ENCODE peak calls at places on chromosomes 4 and X, in seven cellular contexts. One of them, this sample, is unnamed. For H3K4me1, the result is how much of the 10 kb centered on the place peaks cover.

GRCh38 chrX:40171513-40172168 is 73.9 kb upstream of the BCOR start:
- DNase-seq in breast epithelium: no peak
- DNase-seq in Peyer's patch: no peak
- DNase-seq in PC-9: no peak
- DNase-seq in fibroblast of lung: no peak
- DNase-seq in CD8-positive, alpha-beta memory T cell: peak
- DNase-seq in mammary epithelial cell: no peak
- DNase-seq in this sample: no peak

GRCh38 chrX:84046403-84046984 is 141.5 kb downstream of the RPS6KA6 start:
- DNase-seq in breast epithelium: no peak
- DNase-seq in Peyer's patch: no peak
- DNase-seq in PC-9: no peak
- DNase-seq in fibroblast of lung: peak
- DNase-seq in CD8-positive, alpha-beta memory T cell: no peak
- DNase-seq in mammary epithelial cell: peak
- DNase-seq in this sample: no peak

GRCh38 chr4:11404431-11404830 is 24.3 kb downstream of the HS3ST1 start:
- DNase-seq in breast epithelium: no peak
- DNase-seq in Peyer's patch: no peak
- DNase-seq in PC-9: no peak
- DNase-seq in fibroblast of lung: no peak
- DNase-seq in CD8-positive, alpha-beta memory T cell: no peak
- DNase-seq in mammary epithelial cell: peak
- DNase-seq in this sample: no peak

GRCh38 chr4:140925417-140925816 is 169.2 kb upstream of the TBC1D9 start:
- DNase-seq in breast epithelium: no peak
- DNase-seq in Peyer's patch: no peak
- DNase-seq in PC-9: no peak
- DNase-seq in fibroblast of lung: no peak
- DNase-seq in CD8-positive, alpha-beta memory T cell: no peak
- DNase-seq in mammary epithelial cell: no peak
- DNase-seq in this sample: no peak

GRCh38 chr4:145299380-145300076 is 119.1 kb upstream of the OTUD4 start:
- DNase-seq in breast epithelium: no peak
- DNase-seq in Peyer's patch: no peak
- DNase-seq in PC-9: no peak
- DNase-seq in fibroblast of lung: peak
- DNase-seq in CD8-positive, alpha-beta memory T cell: no peak
- DNase-seq in mammary epithelial cell: peak
- DNase-seq in this sample: no peak

GRCh38 chr4:74531952-74532794 is 87.2 kb downstream of the AREG start:
- DNase-seq in breast epithelium: no peak
- DNase-seq in Peyer's patch: no peak
- DNase-seq in PC-9: no peak
- DNase-seq in fibroblast of lung: peak
- DNase-seq in CD8-positive, alpha-beta memory T cell: no peak
- DNase-seq in mammary epithelial cell: peak
- DNase-seq in this sample: no peak

GRCh38 chrX:46577116-46578005 is 3.8 kb downstream of the CHST7 start:
- DNase-seq in breast epithelium: no peak
- DNase-seq in Peyer's patch: no peak
- DNase-seq in PC-9: no peak
- DNase-seq in fibroblast of lung: no peak
- DNase-seq in CD8-positive, alpha-beta memory T cell: no peak
- DNase-seq in mammary epithelial cell: peak
- DNase-seq in this sample: no peak

GRCh38 chr4:145670422-145670821 is 9.5 kb upstream of the C4orf51 start:
- DNase-seq in breast epithelium: no peak
- DNase-seq in Peyer's patch: no peak
- DNase-seq in PC-9: no peak
- DNase-seq in fibroblast of lung: no peak
- DNase-seq in CD8-positive, alpha-beta memory T cell: no peak
- DNase-seq in mammary epithelial cell: no peak
- DNase-seq in this sample: no peak

GRCh38 chr4:42412251-42412650 is 15.0 kb downstream of the SHISA3 start:
- DNase-seq in breast epithelium: no peak
- DNase-seq in Peyer's patch: no peak
- DNase-seq in PC-9: peak
- DNase-seq in fibroblast of lung: peak
- DNase-seq in CD8-positive, alpha-beta memory T cell: no peak
- DNase-seq in mammary epithelial cell: no peak
- DNase-seq in this sample: no peak

GRCh38 chrX:134764202-134764785 is 106.0 kb upstream of the PLAC1 start:
- DNase-seq in breast epithelium: no peak
- DNase-seq in Peyer's patch: no peak
- DNase-seq in PC-9: peak
- DNase-seq in fibroblast of lung: peak
- DNase-seq in CD8-positive, alpha-beta memory T cell: no peak
- DNase-seq in mammary epithelial cell: peak
- DNase-seq in this sample: no peak

GRCh38 chr4:22129454-22130075 is 181.0 kb upstream of the KCNIP4 start:
- DNase-seq in breast epithelium: no peak
- DNase-seq in Peyer's patch: no peak
- DNase-seq in PC-9: no peak
- DNase-seq in fibroblast of lung: peak
- DNase-seq in CD8-positive, alpha-beta memory T cell: no peak
- DNase-seq in mammary epithelial cell: peak
- DNase-seq in this sample: peak

GRCh38 chr4:33218238-33218637 is 2498.1 kb downstream of the PCDH7 start:
- DNase-seq in breast epithelium: no peak
- DNase-seq in Peyer's patch: no peak
- DNase-seq in PC-9: no peak
- DNase-seq in fibroblast of lung: peak
- DNase-seq in CD8-positive, alpha-beta memory T cell: no peak
- DNase-seq in mammary epithelial cell: no peak
- DNase-seq in this sample: no peak

GRCh38 chr4:139279723-139280620 is at the start of gene MGARP:
- DNase-seq in breast epithelium: no peak
- DNase-seq in Peyer's patch: no peak
- DNase-seq in PC-9: no peak
- DNase-seq in fibroblast of lung: peak
- DNase-seq in CD8-positive, alpha-beta memory T cell: peak
- DNase-seq in mammary epithelial cell: peak
- DNase-seq in this sample: no peak

GRCh38 chrX:19795289-19795688 is 92.1 kb downstream of the SH3KBP1 start:
- DNase-seq in breast epithelium: no peak
- DNase-seq in Peyer's patch: no peak
- DNase-seq in PC-9: no peak
- DNase-seq in fibroblast of lung: no peak
- DNase-seq in CD8-positive, alpha-beta memory T cell: no peak
- DNase-seq in mammary epithelial cell: no peak
- DNase-seq in this sample: no peak

GRCh38 chr4:94626942-94627341 is 130.8 kb upstream of the BMPR1B start:
- DNase-seq in breast epithelium: no peak
- DNase-seq in Peyer's patch: no peak
- DNase-seq in PC-9: no peak
- DNase-seq in fibroblast of lung: no peak
- DNase-seq in CD8-positive, alpha-beta memory T cell: no peak
- DNase-seq in mammary epithelial cell: no peak
- DNase-seq in this sample: no peak

GRCh38 chrX:152913354-152913753 is 15.5 kb downstream of the ZNF185 start:
- DNase-seq in breast epithelium: no peak
- DNase-seq in Peyer's patch: no peak
- DNase-seq in PC-9: no peak
- DNase-seq in fibroblast of lung: no peak
- DNase-seq in CD8-positive, alpha-beta memory T cell: no peak
- DNase-seq in mammary epithelial cell: no peak
- DNase-seq in this sample: no peak

GRCh38 chrX:149312936-149313432 is 192.1 kb downstream of the IDS start:
- DNase-seq in breast epithelium: no peak
- DNase-seq in Peyer's patch: no peak
- DNase-seq in PC-9: no peak
- DNase-seq in fibroblast of lung: no peak
- DNase-seq in CD8-positive, alpha-beta memory T cell: no peak
- DNase-seq in mammary epithelial cell: no peak
- DNase-seq in this sample: no peak

GRCh38 chrX:134622056-134622812 is 36.0 kb downstream of the PLAC1 start:
- DNase-seq in breast epithelium: no peak
- DNase-seq in Peyer's patch: no peak
- DNase-seq in PC-9: peak
- DNase-seq in fibroblast of lung: peak
- DNase-seq in CD8-positive, alpha-beta memory T cell: no peak
- DNase-seq in mammary epithelial cell: peak
- DNase-seq in this sample: no peak

GRCh38 chr4:173585876-173586572 is 56.0 kb upstream of the HAND2 start:
- DNase-seq in breast epithelium: no peak
- DNase-seq in Peyer's patch: no peak
- DNase-seq in PC-9: no peak
- DNase-seq in fibroblast of lung: no peak
- DNase-seq in CD8-positive, alpha-beta memory T cell: no peak
- DNase-seq in mammary epithelial cell: no peak
- DNase-seq in this sample: no peak
- H3K4me1 ChIP-seq in breast epithelium: under half
- H3K4me1 ChIP-seq in Peyer's patch: under half
- H3K4me1 ChIP-seq in PC-9: under half
- H3K4me1 ChIP-seq in fibroblast of lung: under half
- H3K4me1 ChIP-seq in CD8-positive, alpha-beta memory T cell: under half
- H3K4me1 ChIP-seq in mammary epithelial cell: under half
- H3K4me1 ChIP-seq in this sample: under half

GRCh38 chr4:4675636-4676035 is 133.8 kb upstream of the STX18 start:
- DNase-seq in breast epithelium: no peak
- DNase-seq in Peyer's patch: no peak
- DNase-seq in PC-9: no peak
- DNase-seq in fibroblast of lung: no peak
- DNase-seq in CD8-positive, alpha-beta memory T cell: no peak
- DNase-seq in mammary epithelial cell: no peak
- DNase-seq in this sample: no peak

GRCh38 chr4:4675051-4675581 is 133.3 kb upstream of the STX18 start:
- DNase-seq in breast epithelium: no peak
- DNase-seq in Peyer's patch: no peak
- DNase-seq in PC-9: no peak
- DNase-seq in fibroblast of lung: no peak
- DNase-seq in CD8-positive, alpha-beta memory T cell: no peak
- DNase-seq in mammary epithelial cell: no peak
- DNase-seq in this sample: no peak

GRCh38 chr4:4680758-4681157 is 138.9 kb upstream of the STX18 start:
- DNase-seq in breast epithelium: no peak
- DNase-seq in Peyer's patch: no peak
- DNase-seq in PC-9: no peak
- DNase-seq in fibroblast of lung: no peak
- DNase-seq in CD8-positive, alpha-beta memory T cell: no peak
- DNase-seq in mammary epithelial cell: no peak
- DNase-seq in this sample: no peak

GRCh38 chr4:4680243-4680642 is 138.4 kb upstream of the STX18 start:
- DNase-seq in breast epithelium: no peak
- DNase-seq in Peyer's patch: no peak
- DNase-seq in PC-9: no peak
- DNase-seq in fibroblast of lung: no peak
- DNase-seq in CD8-positive, alpha-beta memory T cell: no peak
- DNase-seq in mammary epithelial cell: no peak
- DNase-seq in this sample: no peak

GRCh38 chr4:4677825-4678522 is 136.1 kb upstream of the STX18 start:
- DNase-seq in breast epithelium: no peak
- DNase-seq in Peyer's patch: no peak
- DNase-seq in PC-9: no peak
- DNase-seq in fibroblast of lung: peak
- DNase-seq in CD8-positive, alpha-beta memory T cell: no peak
- DNase-seq in mammary epithelial cell: no peak
- DNase-seq in this sample: no peak
- H3K4me1 ChIP-seq in breast epithelium: under half
- H3K4me1 ChIP-seq in Peyer's patch: under half
- H3K4me1 ChIP-seq in PC-9: under half
- H3K4me1 ChIP-seq in fibroblast of lung: under half
- H3K4me1 ChIP-seq in CD8-positive, alpha-beta memory T cell: under half
- H3K4me1 ChIP-seq in mammary epithelial cell: under half
- H3K4me1 ChIP-seq in this sample: under half

DNA sequence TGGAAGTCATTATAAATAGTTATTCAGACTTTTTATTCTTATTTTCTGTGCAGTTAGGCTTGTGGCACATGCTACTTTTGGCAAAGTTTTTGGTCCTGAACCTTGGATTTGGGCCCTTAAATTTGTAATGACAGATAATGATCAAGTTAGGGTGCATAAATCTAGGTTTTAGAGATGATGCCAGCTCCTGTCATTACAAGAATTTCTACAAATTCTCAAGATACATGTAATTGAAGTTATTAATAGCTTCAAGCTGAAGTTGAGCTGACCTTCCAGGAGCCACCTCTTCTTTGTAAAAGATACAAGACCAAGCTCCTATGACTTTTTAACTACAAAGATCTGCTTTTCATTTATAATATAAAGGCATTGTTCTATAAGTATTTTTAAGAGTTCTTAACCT is 255.6 kb upstream of the UGT8 start:
- DNase-seq in breast epithelium: no peak
- DNase-seq in Peyer's patch: no peak
- DNase-seq in PC-9: no peak
- DNase-seq in fibroblast of lung: no peak
- DNase-seq in CD8-positive, alpha-beta memory T cell: no peak
- DNase-seq in mammary epithelial cell: no peak
- DNase-seq in this sample: no peak
- H3K4me1 ChIP-seq in breast epithelium: under half
- H3K4me1 ChIP-seq in Peyer's patch: under half
- H3K4me1 ChIP-seq in PC-9: under half
- H3K4me1 ChIP-seq in fibroblast of lung: under half
- H3K4me1 ChIP-seq in CD8-positive, alpha-beta memory T cell: under half
- H3K4me1 ChIP-seq in mammary epithelial cell: under half
- H3K4me1 ChIP-seq in this sample: under half

GRCh38 chrX:71622347-71623104 is 4.2 kb upstream of the CXCR3 start:
- DNase-seq in breast epithelium: peak
- DNase-seq in Peyer's patch: peak
- DNase-seq in PC-9: no peak
- DNase-seq in fibroblast of lung: peak
- DNase-seq in CD8-positive, alpha-beta memory T cell: peak
- DNase-seq in mammary epithelial cell: peak
- DNase-seq in this sample: peak
- H3K4me1 ChIP-seq in breast epithelium: under half
- H3K4me1 ChIP-seq in Peyer's patch: under half
- H3K4me1 ChIP-seq in PC-9: under half
- H3K4me1 ChIP-seq in fibroblast of lung: under half
- H3K4me1 ChIP-seq in CD8-positive, alpha-beta memory T cell: half or more
- H3K4me1 ChIP-seq in mammary epithelial cell: under half
- H3K4me1 ChIP-seq in this sample: under half

GRCh38 chrX:10545882-10546281 is 74.5 kb downstream of the MID1 start:
- DNase-seq in breast epithelium: no peak
- DNase-seq in Peyer's patch: no peak
- DNase-seq in PC-9: no peak
- DNase-seq in fibroblast of lung: no peak
- DNase-seq in CD8-positive, alpha-beta memory T cell: no peak
- DNase-seq in mammary epithelial cell: no peak
- DNase-seq in this sample: no peak

GRCh38 chrX:10536744-10537143 is 83.6 kb downstream of the MID1 start:
- DNase-seq in breast epithelium: no peak
- DNase-seq in Peyer's patch: no peak
- DNase-seq in PC-9: no peak
- DNase-seq in fibroblast of lung: no peak
- DNase-seq in CD8-positive, alpha-beta memory T cell: no peak
- DNase-seq in mammary epithelial cell: no peak
- DNase-seq in this sample: no peak

GRCh38 chrX:10537308-10537707 is 83.1 kb downstream of the MID1 start:
- DNase-seq in breast epithelium: no peak
- DNase-seq in Peyer's patch: no peak
- DNase-seq in PC-9: no peak
- DNase-seq in fibroblast of lung: no peak
- DNase-seq in CD8-positive, alpha-beta memory T cell: no peak
- DNase-seq in mammary epithelial cell: no peak
- DNase-seq in this sample: no peak

GRCh38 chrX:10542549-10542948 is 77.8 kb downstream of the MID1 start:
- DNase-seq in breast epithelium: no peak
- DNase-seq in Peyer's patch: no peak
- DNase-seq in PC-9: no peak
- DNase-seq in fibroblast of lung: no peak
- DNase-seq in CD8-positive, alpha-beta memory T cell: no peak
- DNase-seq in mammary epithelial cell: no peak
- DNase-seq in this sample: no peak
- H3K4me1 ChIP-seq in breast epithelium: under half
- H3K4me1 ChIP-seq in Peyer's patch: under half
- H3K4me1 ChIP-seq in PC-9: under half
- H3K4me1 ChIP-seq in fibroblast of lung: under half
- H3K4me1 ChIP-seq in CD8-positive, alpha-beta memory T cell: under half
- H3K4me1 ChIP-seq in mammary epithelial cell: under half
- H3K4me1 ChIP-seq in this sample: under half